ENCODE peak calls at places on chromosomes 4 and X, in six cellular contexts. N is stimulated activated CD4-positive, alpha-beta T cell treated with anti-CD3 and anti-CD28 coated beads, Interleukin-2, amount 100 ng/mL, for 48 hours; Z is NCI-H345; J is memory B cell; P is esophagus squamous epithelium; Q is tibial artery. V is an unnamed sample.

GRCh38 chrX:40418413-40419195 is 162.2 kb upstream of the ATP6AP2 start:
- DNase-seq in N (no peak), Z (no peak), J (no peak), P (no peak), Q (no peak), V (no peak)

GRCh38 chrX:29671426-29671825 is 543.9 kb upstream of the MAGEB2 start:
- DNase-seq in N (no peak), Z (no peak), J (no peak), P (no peak), Q (no peak), V (no peak)

GRCh38 chrX:110066488-110067225 is 63.7 kb downstream of the TMEM164 start:
- DNase-seq in N (no peak), Z (peak; percentile 22), J (no peak), P (no peak), Q (no peak), V (no peak)

GRCh38 chrX:115191490-115192243 is 2.5 kb downstream of the RBMXL3 start:
- DNase-seq in N (no peak), Z (no peak), J (no peak), P (no peak), Q (no peak), V (no peak)

GRCh38 chrX:103607385-103608304 is at the start of gene TCEAL3:
- DNase-seq in N (no peak), Z (peak; percentile 59), J (peak; percentile 30), P (peak; percentile 4), Q (peak; percentile 80), V (peak; percentile 75)

GRCh38 chr4:165489786-165490185 is 111.0 kb downstream of the CPE start:
- DNase-seq in N (no peak), Z (no peak), J (no peak), P (no peak), Q (no peak), V (no peak)

GRCh38 chr4:69881173-69881773 is 21.3 kb upstream of the SULT1E1 start:
- DNase-seq in N (no peak), Z (peak; percentile 26), J (no peak), P (no peak), Q (no peak), V (no peak)

GRCh38 chr4:2837904-2838496 is 5.6 kb upstream of the ADD1 start:
- DNase-seq in N (peak; percentile 41), Z (no peak), J (no peak), P (no peak), Q (peak; percentile 70), V (peak; percentile 25)

GRCh38 chr4:79223993-79224776 is 101.7 kb downstream of the NAA11 start:
- DNase-seq in N (no peak), Z (no peak), J (no peak), P (no peak), Q (no peak), V (no peak)

GRCh38 chr4:15343581-15343980 is 84.3 kb upstream of the C1QTNF7 start:
- DNase-seq in N (no peak), Z (no peak), J (no peak), P (no peak), Q (no peak), V (no peak)

GRCh38 chr4:76738081-76738931 is 159.6 kb downstream of the SOWAHB start:
- DNase-seq in N (no peak), Z (no peak), J (no peak), P (no peak), Q (peak; percentile 80), V (no peak)

GRCh38 chrX:155027509-155028066 is 944 bp downstream of the FUNDC2 start:
- DNase-seq in N (no peak), Z (peak; percentile 14), J (no peak), P (no peak), Q (no peak), V (no peak)

GRCh38 chr4:99934891-99935290 is 11.5 kb downstream of the DNAJB14 start:
- DNase-seq in N (no peak), Z (no peak), J (no peak), P (no peak), Q (no peak), V (no peak)

GRCh38 chr4:152259866-152260265 is 276.0 kb downstream of the FBXW7 start:
- DNase-seq in N (no peak), Z (no peak), J (no peak), P (no peak), Q (no peak), V (no peak)

GRCh38 chr4:73828945-73829344 is 7.5 kb upstream of the CXCL6 start:
- DNase-seq in N (no peak), Z (no peak), J (no peak), P (no peak), Q (no peak), V (no peak)

GRCh38 chrX:108028854-108029253 is 16.0 kb upstream of the VSIG1 start:
- DNase-seq in N (no peak), Z (no peak), J (no peak), P (no peak), Q (no peak), V (no peak)

GRCh38 chr4:26140150-26140898 is 180.5 kb upstream of the RBPJ start:
- DNase-seq in N (no peak), Z (no peak), J (no peak), P (no peak), Q (no peak), V (no peak)

GRCh38 chr4:71130827-71131603 is 137.6 kb downstream of the DCK start:
- DNase-seq in N (no peak), Z (no peak), J (no peak), P (no peak), Q (no peak), V (no peak)

GRCh38 chr4:42339935-42340406 is 57.3 kb upstream of the SHISA3 start:
- DNase-seq in N (no peak), Z (no peak), J (no peak), P (no peak), Q (no peak), V (peak; percentile 71)